ENCODE peak calls at places on chromosome 21, in eight cellular contexts. One of them, this sample, is unnamed.

GRCh38 chr21:25489673-25490072 is 117.6 kb downstream of the MRPL39 start:
- DNase-seq in ovary: no peak
- DNase-seq in stimulated activated CD4-positive, alpha-beta T cell treated with anti-CD3 and anti-CD28 coated beads, Interleukin-15, amount 100 ng/mL, for 1 hour: no peak
- DNase-seq in activated gamma-delta T cell treated with Interleukin-2 at 50 U/mL for 16 hours: no peak
- DNase-seq in activated CD4-positive, alpha-beta T cell treated with anti-CD3 and anti-CD28 coated beads, Interleukin-2, amount 50 U/mL, for 1 hour: no peak
- DNase-seq in LoVo: no peak
- DNase-seq in EH: no peak
- DNase-seq in CD4-positive, alpha-beta memory T cell: no peak
- DNase-seq in this sample: no peak

GRCh38 chr21:45670731-45671130 is 27.2 kb downstream of the PCBP3 start:
- DNase-seq in activated CD4-positive, alpha-beta T cell treated with anti-CD3 and anti-CD28 coated beads, Interleukin-2, amount 50 U/mL, for 1 hour: no peak
- DNase-seq in ovary: no peak
- DNase-seq in stimulated activated CD4-positive, alpha-beta T cell treated with anti-CD3 and anti-CD28 coated beads, Interleukin-15, amount 100 ng/mL, for 1 hour: no peak
- DNase-seq in LoVo: no peak
- DNase-seq in CD4-positive, alpha-beta memory T cell: no peak
- DNase-seq in EH: no peak
- DNase-seq in activated gamma-delta T cell treated with Interleukin-2 at 50 U/mL for 16 hours: no peak
- DNase-seq in this sample: no peak

GRCh38 chr21:34971656-34972055 is 77.4 kb downstream of the RUNX1 start:
- DNase-seq in EH: peak
- DNase-seq in activated gamma-delta T cell treated with Interleukin-2 at 50 U/mL for 16 hours: no peak
- DNase-seq in LoVo: no peak
- DNase-seq in CD4-positive, alpha-beta memory T cell: no peak
- DNase-seq in stimulated activated CD4-positive, alpha-beta T cell treated with anti-CD3 and anti-CD28 coated beads, Interleukin-15, amount 100 ng/mL, for 1 hour: no peak
- DNase-seq in activated CD4-positive, alpha-beta T cell treated with anti-CD3 and anti-CD28 coated beads, Interleukin-2, amount 50 U/mL, for 1 hour: no peak
- DNase-seq in ovary: no peak
- DNase-seq in this sample: no peak

GRCh38 chr21:39182016-39182415 is 1.2 kb downstream of the PSMG1 start:
- DNase-seq in stimulated activated CD4-positive, alpha-beta T cell treated with anti-CD3 and anti-CD28 coated beads, Interleukin-15, amount 100 ng/mL, for 1 hour: no peak
- DNase-seq in CD4-positive, alpha-beta memory T cell: no peak
- DNase-seq in ovary: no peak
- DNase-seq in LoVo: no peak
- DNase-seq in activated gamma-delta T cell treated with Interleukin-2 at 50 U/mL for 16 hours: no peak
- DNase-seq in EH: no peak
- DNase-seq in activated CD4-positive, alpha-beta T cell treated with anti-CD3 and anti-CD28 coated beads, Interleukin-2, amount 50 U/mL, for 1 hour: no peak
- DNase-seq in this sample: no peak

GRCh38 chr21:39381009-39381408 is 32.1 kb upstream of the HMGN1 start:
- DNase-seq in activated CD4-positive, alpha-beta T cell treated with anti-CD3 and anti-CD28 coated beads, Interleukin-2, amount 50 U/mL, for 1 hour: no peak
- DNase-seq in EH: no peak
- DNase-seq in activated gamma-delta T cell treated with Interleukin-2 at 50 U/mL for 16 hours: no peak
- DNase-seq in stimulated activated CD4-positive, alpha-beta T cell treated with anti-CD3 and anti-CD28 coated beads, Interleukin-15, amount 100 ng/mL, for 1 hour: no peak
- DNase-seq in CD4-positive, alpha-beta memory T cell: no peak
- DNase-seq in LoVo: no peak
- DNase-seq in ovary: no peak
- DNase-seq in this sample: no peak

GRCh38 chr21:15480160-15480559 is 249.6 kb upstream of the USP25 start:
- DNase-seq in activated gamma-delta T cell treated with Interleukin-2 at 50 U/mL for 16 hours: no peak
- DNase-seq in ovary: no peak
- DNase-seq in EH: no peak
- DNase-seq in CD4-positive, alpha-beta memory T cell: no peak
- DNase-seq in stimulated activated CD4-positive, alpha-beta T cell treated with anti-CD3 and anti-CD28 coated beads, Interleukin-15, amount 100 ng/mL, for 1 hour: no peak
- DNase-seq in activated CD4-positive, alpha-beta T cell treated with anti-CD3 and anti-CD28 coated beads, Interleukin-2, amount 50 U/mL, for 1 hour: no peak
- DNase-seq in LoVo: no peak
- DNase-seq in this sample: no peak

GRCh38 chr21:45410151-45410864 is 5.3 kb downstream of the COL18A1 start:
- DNase-seq in ovary: peak
- DNase-seq in CD4-positive, alpha-beta memory T cell: no peak
- DNase-seq in EH: no peak
- DNase-seq in activated gamma-delta T cell treated with Interleukin-2 at 50 U/mL for 16 hours: no peak
- DNase-seq in stimulated activated CD4-positive, alpha-beta T cell treated with anti-CD3 and anti-CD28 coated beads, Interleukin-15, amount 100 ng/mL, for 1 hour: no peak
- DNase-seq in LoVo: no peak
- DNase-seq in activated CD4-positive, alpha-beta T cell treated with anti-CD3 and anti-CD28 coated beads, Interleukin-2, amount 50 U/mL, for 1 hour: no peak
- DNase-seq in this sample: peak

GRCh38 chr21:37862536-37862935 is 53.7 kb downstream of the KCNJ6 start:
- DNase-seq in EH: peak
- DNase-seq in ovary: no peak
- DNase-seq in activated CD4-positive, alpha-beta T cell treated with anti-CD3 and anti-CD28 coated beads, Interleukin-2, amount 50 U/mL, for 1 hour: no peak
- DNase-seq in LoVo: peak
- DNase-seq in activated gamma-delta T cell treated with Interleukin-2 at 50 U/mL for 16 hours: no peak
- DNase-seq in stimulated activated CD4-positive, alpha-beta T cell treated with anti-CD3 and anti-CD28 coated beads, Interleukin-15, amount 100 ng/mL, for 1 hour: no peak
- DNase-seq in CD4-positive, alpha-beta memory T cell: no peak
- DNase-seq in this sample: peak

GRCh38 chr21:45293726-45294401 is 6.2 kb upstream of the POFUT2 start:
- DNase-seq in ovary: peak
- DNase-seq in EH: no peak
- DNase-seq in CD4-positive, alpha-beta memory T cell: no peak
- DNase-seq in activated gamma-delta T cell treated with Interleukin-2 at 50 U/mL for 16 hours: no peak
- DNase-seq in stimulated activated CD4-positive, alpha-beta T cell treated with anti-CD3 and anti-CD28 coated beads, Interleukin-15, amount 100 ng/mL, for 1 hour: no peak
- DNase-seq in activated CD4-positive, alpha-beta T cell treated with anti-CD3 and anti-CD28 coated beads, Interleukin-2, amount 50 U/mL, for 1 hour: no peak
- DNase-seq in LoVo: no peak
- DNase-seq in this sample: no peak

GRCh38 chr21:35086357-35086756 is 37.3 kb upstream of the RUNX1 start:
- DNase-seq in EH: peak
- DNase-seq in stimulated activated CD4-positive, alpha-beta T cell treated with anti-CD3 and anti-CD28 coated beads, Interleukin-15, amount 100 ng/mL, for 1 hour: no peak
- DNase-seq in CD4-positive, alpha-beta memory T cell: no peak
- DNase-seq in activated CD4-positive, alpha-beta T cell treated with anti-CD3 and anti-CD28 coated beads, Interleukin-2, amount 50 U/mL, for 1 hour: no peak
- DNase-seq in ovary: no peak
- DNase-seq in LoVo: no peak
- DNase-seq in activated gamma-delta T cell treated with Interleukin-2 at 50 U/mL for 16 hours: no peak
- DNase-seq in this sample: peak

GRCh38 chr21:34770581-34770980 is 101.8 kb downstream of the CLIC6 start:
- DNase-seq in activated gamma-delta T cell treated with Interleukin-2 at 50 U/mL for 16 hours: no peak
- DNase-seq in ovary: no peak
- DNase-seq in LoVo: no peak
- DNase-seq in activated CD4-positive, alpha-beta T cell treated with anti-CD3 and anti-CD28 coated beads, Interleukin-2, amount 50 U/mL, for 1 hour: no peak
- DNase-seq in EH: peak
- DNase-seq in CD4-positive, alpha-beta memory T cell: no peak
- DNase-seq in stimulated activated CD4-positive, alpha-beta T cell treated with anti-CD3 and anti-CD28 coated beads, Interleukin-15, amount 100 ng/mL, for 1 hour: no peak
- DNase-seq in this sample: no peak

GRCh38 chr21:14403681-14404318 is 20.9 kb upstream of the HSPA13 start:
- DNase-seq in EH: peak
- DNase-seq in CD4-positive, alpha-beta memory T cell: peak
- DNase-seq in activated gamma-delta T cell treated with Interleukin-2 at 50 U/mL for 16 hours: no peak
- DNase-seq in stimulated activated CD4-positive, alpha-beta T cell treated with anti-CD3 and anti-CD28 coated beads, Interleukin-15, amount 100 ng/mL, for 1 hour: no peak
- DNase-seq in activated CD4-positive, alpha-beta T cell treated with anti-CD3 and anti-CD28 coated beads, Interleukin-2, amount 50 U/mL, for 1 hour: no peak
- DNase-seq in LoVo: peak
- DNase-seq in ovary: no peak
- DNase-seq in this sample: peak

GRCh38 chr21:45022348-45022675 is 52.1 kb upstream of the ADARB1 start:
- DNase-seq in LoVo: no peak
- DNase-seq in stimulated activated CD4-positive, alpha-beta T cell treated with anti-CD3 and anti-CD28 coated beads, Interleukin-15, amount 100 ng/mL, for 1 hour: no peak
- DNase-seq in EH: no peak
- DNase-seq in activated CD4-positive, alpha-beta T cell treated with anti-CD3 and anti-CD28 coated beads, Interleukin-2, amount 50 U/mL, for 1 hour: no peak
- DNase-seq in CD4-positive, alpha-beta memory T cell: no peak
- DNase-seq in activated gamma-delta T cell treated with Interleukin-2 at 50 U/mL for 16 hours: no peak
- DNase-seq in ovary: no peak
- DNase-seq in this sample: no peak

GRCh38 chr21:37916795-37917142 is 512 bp upstream of the KCNJ6 start:
- DNase-seq in ovary: no peak
- DNase-seq in activated gamma-delta T cell treated with Interleukin-2 at 50 U/mL for 16 hours: no peak
- DNase-seq in stimulated activated CD4-positive, alpha-beta T cell treated with anti-CD3 and anti-CD28 coated beads, Interleukin-15, amount 100 ng/mL, for 1 hour: no peak
- DNase-seq in CD4-positive, alpha-beta memory T cell: no peak
- DNase-seq in LoVo: no peak
- DNase-seq in EH: no peak
- DNase-seq in activated CD4-positive, alpha-beta T cell treated with anti-CD3 and anti-CD28 coated beads, Interleukin-2, amount 50 U/mL, for 1 hour: no peak
- DNase-seq in this sample: no peak

GRCh38 chr21:35648512-35648911 is 411.8 kb downstream of the SETD4 start:
- DNase-seq in CD4-positive, alpha-beta memory T cell: no peak
- DNase-seq in ovary: no peak
- DNase-seq in stimulated activated CD4-positive, alpha-beta T cell treated with anti-CD3 and anti-CD28 coated beads, Interleukin-15, amount 100 ng/mL, for 1 hour: no peak
- DNase-seq in activated CD4-positive, alpha-beta T cell treated with anti-CD3 and anti-CD28 coated beads, Interleukin-2, amount 50 U/mL, for 1 hour: no peak
- DNase-seq in activated gamma-delta T cell treated with Interleukin-2 at 50 U/mL for 16 hours: no peak
- DNase-seq in EH: no peak
- DNase-seq in LoVo: no peak
- DNase-seq in this sample: no peak

GRCh38 chr21:16976132-16976666 is 536.6 kb upstream of the CXADR start:
- DNase-seq in activated CD4-positive, alpha-beta T cell treated with anti-CD3 and anti-CD28 coated beads, Interleukin-2, amount 50 U/mL, for 1 hour: no peak
- DNase-seq in stimulated activated CD4-positive, alpha-beta T cell treated with anti-CD3 and anti-CD28 coated beads, Interleukin-15, amount 100 ng/mL, for 1 hour: no peak
- DNase-seq in LoVo: no peak
- DNase-seq in EH: no peak
- DNase-seq in ovary: no peak
- DNase-seq in CD4-positive, alpha-beta memory T cell: no peak
- DNase-seq in activated gamma-delta T cell treated with Interleukin-2 at 50 U/mL for 16 hours: no peak
- DNase-seq in this sample: no peak

GRCh38 chr21:34881894-34882371 is 167.2 kb downstream of the RUNX1 start:
- DNase-seq in activated CD4-positive, alpha-beta T cell treated with anti-CD3 and anti-CD28 coated beads, Interleukin-2, amount 50 U/mL, for 1 hour: no peak
- DNase-seq in activated gamma-delta T cell treated with Interleukin-2 at 50 U/mL for 16 hours: no peak
- DNase-seq in ovary: no peak
- DNase-seq in CD4-positive, alpha-beta memory T cell: no peak
- DNase-seq in stimulated activated CD4-positive, alpha-beta T cell treated with anti-CD3 and anti-CD28 coated beads, Interleukin-15, amount 100 ng/mL, for 1 hour: no peak
- DNase-seq in LoVo: no peak
- DNase-seq in EH: peak
- DNase-seq in this sample: no peak

GRCh38 chr21:44199448-44199847 is 41.3 kb downstream of the ICOSLG start:
- DNase-seq in LoVo: no peak
- DNase-seq in stimulated activated CD4-positive, alpha-beta T cell treated with anti-CD3 and anti-CD28 coated beads, Interleukin-15, amount 100 ng/mL, for 1 hour: no peak
- DNase-seq in CD4-positive, alpha-beta memory T cell: no peak
- DNase-seq in EH: no peak
- DNase-seq in ovary: no peak
- DNase-seq in activated CD4-positive, alpha-beta T cell treated with anti-CD3 and anti-CD28 coated beads, Interleukin-2, amount 50 U/mL, for 1 hour: no peak
- DNase-seq in activated gamma-delta T cell treated with Interleukin-2 at 50 U/mL for 16 hours: no peak
- DNase-seq in this sample: no peak

GRCh38 chr21:15272171-15272570 is 207.4 kb upstream of the NRIP1 start:
- DNase-seq in EH: no peak
- DNase-seq in LoVo: no peak
- DNase-seq in CD4-positive, alpha-beta memory T cell: no peak
- DNase-seq in activated CD4-positive, alpha-beta T cell treated with anti-CD3 and anti-CD28 coated beads, Interleukin-2, amount 50 U/mL, for 1 hour: no peak
- DNase-seq in stimulated activated CD4-positive, alpha-beta T cell treated with anti-CD3 and anti-CD28 coated beads, Interleukin-15, amount 100 ng/mL, for 1 hour: no peak
- DNase-seq in ovary: no peak
- DNase-seq in activated gamma-delta T cell treated with Interleukin-2 at 50 U/mL for 16 hours: no peak
- DNase-seq in this sample: no peak

GRCh38 chr21:44427241-44428120 is 27.8 kb upstream of the LRRC3 start:
- DNase-seq in LoVo: no peak
- DNase-seq in EH: no peak
- DNase-seq in ovary: no peak
- DNase-seq in activated CD4-positive, alpha-beta T cell treated with anti-CD3 and anti-CD28 coated beads, Interleukin-2, amount 50 U/mL, for 1 hour: no peak
- DNase-seq in stimulated activated CD4-positive, alpha-beta T cell treated with anti-CD3 and anti-CD28 coated beads, Interleukin-15, amount 100 ng/mL, for 1 hour: no peak
- DNase-seq in CD4-positive, alpha-beta memory T cell: no peak
- DNase-seq in activated gamma-delta T cell treated with Interleukin-2 at 50 U/mL for 16 hours: no peak
- DNase-seq in this sample: no peak

GRCh38 chr21:46091631-46092025 is 6.3 kb upstream of the COL6A2 start:
- DNase-seq in activated gamma-delta T cell treated with Interleukin-2 at 50 U/mL for 16 hours: no peak
- DNase-seq in EH: no peak
- DNase-seq in stimulated activated CD4-positive, alpha-beta T cell treated with anti-CD3 and anti-CD28 coated beads, Interleukin-15, amount 100 ng/mL, for 1 hour: no peak
- DNase-seq in LoVo: no peak
- DNase-seq in CD4-positive, alpha-beta memory T cell: no peak
- DNase-seq in activated CD4-positive, alpha-beta T cell treated with anti-CD3 and anti-CD28 coated beads, Interleukin-2, amount 50 U/mL, for 1 hour: no peak
- DNase-seq in ovary: peak
- DNase-seq in this sample: no peak

GRCh38 chr21:38956791-38957571 is 151.3 kb downstream of the ETS2 start:
- DNase-seq in activated CD4-positive, alpha-beta T cell treated with anti-CD3 and anti-CD28 coated beads, Interleukin-2, amount 50 U/mL, for 1 hour: no peak
- DNase-seq in LoVo: no peak
- DNase-seq in activated gamma-delta T cell treated with Interleukin-2 at 50 U/mL for 16 hours: no peak
- DNase-seq in stimulated activated CD4-positive, alpha-beta T cell treated with anti-CD3 and anti-CD28 coated beads, Interleukin-15, amount 100 ng/mL, for 1 hour: no peak
- DNase-seq in EH: no peak
- DNase-seq in ovary: no peak
- DNase-seq in CD4-positive, alpha-beta memory T cell: no peak
- DNase-seq in this sample: no peak

GRCh38 chr21:33644383-33645074 is 2.2 kb downstream of the ITSN1 start:
- DNase-seq in stimulated activated CD4-positive, alpha-beta T cell treated with anti-CD3 and anti-CD28 coated beads, Interleukin-15, amount 100 ng/mL, for 1 hour: no peak
- DNase-seq in LoVo: no peak
- DNase-seq in activated CD4-positive, alpha-beta T cell treated with anti-CD3 and anti-CD28 coated beads, Interleukin-2, amount 50 U/mL, for 1 hour: no peak
- DNase-seq in EH: peak
- DNase-seq in CD4-positive, alpha-beta memory T cell: no peak
- DNase-seq in activated gamma-delta T cell treated with Interleukin-2 at 50 U/mL for 16 hours: no peak
- DNase-seq in ovary: no peak
- DNase-seq in this sample: peak

GRCh38 chr21:34531399-34531798 is 19.4 kb upstream of the KCNE1 start:
- DNase-seq in ovary: no peak
- DNase-seq in stimulated activated CD4-positive, alpha-beta T cell treated with anti-CD3 and anti-CD28 coated beads, Interleukin-15, amount 100 ng/mL, for 1 hour: no peak
- DNase-seq in activated CD4-positive, alpha-beta T cell treated with anti-CD3 and anti-CD28 coated beads, Interleukin-2, amount 50 U/mL, for 1 hour: no peak
- DNase-seq in CD4-positive, alpha-beta memory T cell: no peak
- DNase-seq in EH: no peak
- DNase-seq in activated gamma-delta T cell treated with Interleukin-2 at 50 U/mL for 16 hours: no peak
- DNase-seq in LoVo: no peak
- DNase-seq in this sample: no peak

GRCh38 chr21:17745086-17745485 is 74.1 kb downstream of the C21orf91 start:
- DNase-seq in ovary: no peak
- DNase-seq in activated CD4-positive, alpha-beta T cell treated with anti-CD3 and anti-CD28 coated beads, Interleukin-2, amount 50 U/mL, for 1 hour: no peak
- DNase-seq in stimulated activated CD4-positive, alpha-beta T cell treated with anti-CD3 and anti-CD28 coated beads, Interleukin-15, amount 100 ng/mL, for 1 hour: no peak
- DNase-seq in EH: no peak
- DNase-seq in CD4-positive, alpha-beta memory T cell: no peak
- DNase-seq in activated gamma-delta T cell treated with Interleukin-2 at 50 U/mL for 16 hours: no peak
- DNase-seq in LoVo: no peak
- DNase-seq in this sample: no peak

This sample was measured in brain microvascular endothelial cell.